ENCODE peak calls at places on chromosomes 7 and 10, in six cellular contexts. A, W, V, O, J and M are unnamed samples.

GRCh38 chr7:149420006-149420405 is 40.9 kb downstream of the ZNF777 start:
- DNase-seq in J (no peak), W (no peak), O (no peak), V (no peak), A (no peak), M (no peak)

GRCh38 chr10:112952282-112952991 is 2.4 kb downstream of the TCF7L2 start:
- DNase-seq in W (peak), O (no peak), V (peak), J (no peak), A (no peak), M (peak)

GRCh38 chr7:23653942-23654341 is 26.1 kb upstream of the FAM221A start:
- DNase-seq in A (no peak), O (no peak), V (peak), W (no peak), J (no peak), M (no peak)

GRCh38 chr7:119515962-119516361 is 757.0 kb upstream of the KCND2 start:
- DNase-seq in O (no peak), A (no peak), J (no peak), V (no peak), W (no peak), M (no peak)

GRCh38 chr10:58414270-58415041 is 29.2 kb downstream of the TFAM start:
- DNase-seq in A (peak), J (no peak), W (no peak), V (peak), O (peak), M (peak)

GRCh38 chr7:127379642-127380041 is 12.9 kb downstream of the ZNF800 start:
- DNase-seq in A (no peak), J (no peak), W (no peak), V (no peak), O (no peak), M (no peak)

GRCh38 chr10:50554995-50555568 is 68.7 kb downstream of the SGMS1 start:
- DNase-seq in A (peak), V (no peak), J (no peak), O (no peak), W (peak), M (no peak)

GRCh38 chr7:152128252-152128651 is 102.8 kb downstream of the GALNT11 start:
- DNase-seq in V (no peak), J (no peak), O (no peak), W (no peak), A (no peak), M (no peak)

GRCh38 chr7:41886906-41887311 is 184.0 kb upstream of the INHBA start:
- DNase-seq in J (no peak), V (peak), W (no peak), A (no peak), O (no peak), M (no peak)

GRCh38 chr10:24381235-24382010 is 172.5 kb downstream of the KIAA1217 start:
- DNase-seq in W (no peak), J (no peak), A (no peak), V (no peak), O (no peak), M (no peak)

GRCh38 chr10:75486591-75486990 is 55.2 kb downstream of the LRMDA start:
- DNase-seq in V (no peak), J (no peak), A (no peak), W (no peak), O (no peak), M (no peak)

GRCh38 chr10:5491477-5491876 is 7.9 kb downstream of the CALML5 start:
- DNase-seq in J (no peak), A (no peak), W (no peak), O (no peak), V (no peak), M (no peak)

GRCh38 chr7:141675431-141676210 is 26.3 kb downstream of the DENND11 start:
- DNase-seq in O (peak), W (no peak), A (no peak), V (no peak), J (no peak), M (no peak)

GRCh38 chr10:96835826-96836365 is 3.8 kb downstream of the LCOR start:
- DNase-seq in A (no peak), W (no peak), O (peak), V (no peak), J (no peak), M (no peak)

GRCh38 chr7:131623154-131623553 is 66.7 kb upstream of the PODXL start:
- DNase-seq in V (peak), A (no peak), J (no peak), W (no peak), O (no peak), M (no peak)

GRCh38 chr7:28729276-28729675 is 228.9 kb downstream of the TRIL start:
- DNase-seq in W (no peak), V (peak), A (no peak), O (no peak), J (no peak), M (no peak)

GRCh38 chr7:49660976-49661375 is 112.5 kb upstream of the VWC2 start:
- DNase-seq in J (no peak), O (no peak), V (no peak), A (no peak), W (no peak), M (no peak)

GRCh38 chr7:231858-232246 is 39.5 kb downstream of the FAM20C start:
- DNase-seq in J (no peak), A (no peak), W (no peak), V (no peak), O (no peak), M (no peak)

GRCh38 chr7:43584200-43584586 is 1.3 kb downstream of the STK17A start:
- DNase-seq in W (no peak), A (peak), V (peak), O (peak), J (peak), M (peak)

GRCh38 chr7:141221007-141221612 is 147.2 kb downstream of the TMEM178B start:
- DNase-seq in J (no peak), O (peak), V (peak), A (no peak), W (no peak), M (peak)

GRCh38 chr10:75396861-75397570 is 4.5 kb downstream of the ZNF503 start:
- DNase-seq in V (no peak), A (no peak), W (peak), J (no peak), O (no peak), M (no peak)